ENCODE peak calls at places on chromosomes 5 and 9, in eight cellular contexts. V, D, C, H, W, G, X and O are unnamed samples.

GRCh38 chr5:120306331-120306730 is 157.8 kb upstream of the PRR16 start:
- DNase-seq in X (no peak), G (no peak), W (no peak), C (no peak), D (no peak), V (peak; percentile 65), H (no peak), O (no peak)

GRCh38 chr5:172085738-172086137 is 79.3 kb upstream of the FBXW11 start:
- DNase-seq in H (no peak), W (no peak), G (peak; percentile 45), C (peak; percentile 34), D (no peak), X (no peak), V (no peak), O (no peak)

GRCh38 chr9:125908138-125908537 is 161.0 kb downstream of the PBX3 start:
- DNase-seq in G (no peak), V (no peak), D (no peak), C (no peak), H (no peak), W (no peak), X (no peak), O (no peak)

GRCh38 chr5:176365663-176366574 is 632 bp downstream of the ARL10 start:
- DNase-seq in H (no peak), X (no peak), W (no peak), D (peak; percentile 10), V (no peak), G (no peak), C (peak; percentile 67), O (no peak)

GRCh38 chr9:108835831-108836230 is 20.0 kb downstream of the ACTL7B start:
- DNase-seq in V (peak; percentile 78), D (no peak), X (no peak), H (no peak), C (no peak), W (no peak), G (no peak), O (no peak)

GRCh38 chr5:128669803-128670202 is 131.8 kb upstream of the FBN2 start:
- DNase-seq in W (no peak), V (peak; percentile 66), C (no peak), D (no peak), G (no peak), H (no peak), X (no peak), O (no peak)

GRCh38 chr9:111961575-111961974 is 65.0 kb downstream of the UGCG start:
- DNase-seq in C (no peak), G (no peak), D (peak; percentile 75), X (no peak), H (no peak), W (peak; percentile 51), V (no peak), O (no peak)

GRCh38 chr5:56247596-56247995 is 14.5 kb upstream of the ANKRD55 start:
- DNase-seq in D (no peak), V (no peak), C (no peak), G (no peak), W (no peak), X (no peak), H (no peak), O (no peak)

GRCh38 chr5:142650060-142650459 is 35.8 kb downstream of the FGF1 start:
- DNase-seq in V (no peak), G (no peak), C (no peak), H (no peak), D (no peak), X (no peak), W (no peak), O (no peak)

GRCh38 chr9:137550958-137551655 is 572 bp upstream of the MRPL41 start:
- DNase-seq in H (no peak), D (peak; percentile 73), X (peak; percentile 42), V (peak; percentile 68), W (peak; percentile 57), G (peak; percentile 89), C (peak; percentile 89), O (peak; percentile 68)

GRCh38 chr5:172003750-172004149 is 2.7 kb downstream of the FBXW11 start:
- DNase-seq in G (no peak), D (no peak), V (peak; percentile 54), X (no peak), H (no peak), W (no peak), C (no peak), O (no peak)

GRCh38 chr5:13814293-13814692 is 130.2 kb downstream of the DNAH5 start:
- DNase-seq in W (no peak), C (no peak), H (no peak), X (no peak), G (no peak), V (peak; percentile 75), D (no peak), O (no peak)

GRCh38 chr5:171774418-171774817 is 11.2 kb upstream of the SMIM23 start:
- DNase-seq in C (no peak), W (no peak), G (no peak), V (no peak), X (no peak), H (no peak), D (no peak), O (no peak)

GRCh38 chr5:431711-432050 is 11.3 kb upstream of the EXOC3 start:
- DNase-seq in G (no peak), V (no peak), X (no peak), H (no peak), W (no peak), D (no peak), C (no peak), O (no peak)

GRCh38 chr5:432928-433791 is 9.8 kb upstream of the EXOC3 start:
- DNase-seq in D (no peak), C (peak; percentile 75), H (no peak), G (no peak), V (no peak), X (no peak), W (peak; percentile 55), O (no peak)

GRCh38 chr5:431001-431710 is 11.8 kb upstream of the EXOC3 start:
- DNase-seq in V (peak; percentile 62), W (no peak), D (no peak), X (no peak), H (no peak), C (no peak), G (no peak), O (no peak)

GRCh38 chr5:433836-434235 is 9.1 kb upstream of the EXOC3 start:
- DNase-seq in W (no peak), D (no peak), C (no peak), V (no peak), H (no peak), G (no peak), X (no peak), O (no peak)

GRCh38 chr5:432201-432927 is 10.6 kb upstream of the EXOC3 start:
- DNase-seq in X (no peak), G (no peak), C (peak; percentile 48), V (no peak), W (no peak), H (no peak), D (no peak), O (no peak)
- H3K27ac ChIP-seq in X (no peak overlapping the region), G (no peak overlapping the region), C (no peak overlapping the region), V (no peak overlapping the region), W (no peak overlapping the region), H (no peak overlapping the region), D (no peak overlapping the region), O (no peak overlapping the region)

GRCh38 chr5:177997319-177997670 is 1.3 kb upstream of the PROP1 start:
- DNase-seq in X (no peak), D (no peak), W (no peak), C (no peak), G (no peak), V (peak; percentile 38), H (no peak), O (no peak)

GRCh38 chr5:177994561-177995190 is 1.4 kb downstream of the PROP1 start:
- DNase-seq in H (no peak), V (no peak), C (no peak), W (no peak), X (no peak), D (no peak), G (no peak), O (no peak)

GRCh38 chr5:177994063-177994462 is 2.0 kb downstream of the PROP1 start:
- DNase-seq in G (no peak), V (no peak), X (no peak), W (no peak), H (no peak), D (no peak), C (no peak), O (no peak)

GRCh38 chr5:177996660-177997318 is 747 bp upstream of the PROP1 start:
- DNase-seq in X (no peak), W (no peak), V (no peak), D (no peak), G (no peak), H (no peak), C (no peak), O (no peak)

GRCh38 chr5:177995691-177996595 is at the start of gene PROP1:
- DNase-seq in D (no peak), G (no peak), W (no peak), C (no peak), X (no peak), V (no peak), H (no peak), O (no peak)
- H3K27me3 ChIP-seq in D (no peaks in the 10 kb centered on the region), G (peaks cover 59% of the 10 kb centered on the region), W (no peaks in the 10 kb centered on the region), C (peaks cover 18% of the 10 kb centered on the region), X (no peaks in the 10 kb centered on the region), V (peaks cover 36% of the 10 kb centered on the region), H (no peaks in the 10 kb centered on the region), O (peaks cover 21% of the 10 kb centered on the region)

DNA sequence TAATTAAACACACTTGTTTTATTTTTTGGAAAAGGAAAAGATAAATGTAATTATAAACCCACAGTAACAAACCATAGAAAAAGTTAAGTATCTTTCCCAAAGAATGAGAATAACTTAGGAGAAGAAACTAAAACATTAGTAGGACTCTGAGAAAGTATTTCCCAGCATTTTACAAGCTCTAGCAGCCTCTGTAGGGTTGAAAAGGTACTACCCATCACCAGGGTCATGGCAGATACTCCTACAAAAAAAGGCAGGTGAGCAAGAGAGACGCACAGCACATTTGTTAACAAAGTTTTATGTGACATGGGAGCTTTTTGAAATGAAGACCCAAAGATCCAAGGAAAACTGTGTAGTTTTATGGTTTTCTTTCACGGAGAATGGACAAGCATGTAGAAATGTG is 77.7 kb upstream of the FAM169A start:
- DNase-seq in V (no peak), C (no peak), X (no peak), H (no peak), W (no peak), G (no peak), D (no peak), O (no peak)
- TF ChIP-seq CTCF in V (no peak), C (no peak), X (peak; percentile 14), H (no peak), W (no peak), G (peak; percentile 5), D (no peak), O (no peak)

GRCh38 chr5:126521130-126521529 is 73.9 kb downstream of the ALDH7A1 start:
- DNase-seq in V (no peak), G (no peak), X (no peak), H (no peak), D (no peak), C (no peak), W (no peak), O (no peak)

GRCh38 chr5:126525630-126526245 is 69.3 kb downstream of the ALDH7A1 start:
- DNase-seq in C (no peak), V (no peak), G (peak; percentile 84), H (no peak), D (peak; percentile 57), W (peak; percentile 41), X (peak; percentile 87), O (no peak)

GRCh38 chr5:126526493-126526892 is 68.5 kb downstream of the ALDH7A1 start:
- DNase-seq in H (no peak), G (no peak), V (no peak), D (no peak), X (no peak), C (no peak), W (no peak), O (no peak)

GRCh38 chr5:126527158-126527557 is 67.9 kb downstream of the ALDH7A1 start:
- DNase-seq in C (no peak), V (no peak), X (no peak), W (no peak), H (no peak), G (no peak), D (no peak), O (no peak)

GRCh38 chr5:126523818-126524522 is 71.0 kb downstream of the ALDH7A1 start:
- DNase-seq in W (no peak), D (no peak), C (no peak), X (no peak), G (no peak), H (no peak), V (no peak), O (no peak)
- H3K27ac ChIP-seq in W (no peak overlapping the region), D (no peak overlapping the region), C (peak overlapping the region; percentile 72), X (peak overlapping the region; percentile 83), G (no peak overlapping the region), H (peak overlapping the region; percentile 45), V (no peak overlapping the region), O (no peak overlapping the region)